ENCODE peak calls at places on chromosomes 7 and 10, in four cellular contexts. U is body of pancreas, V is AG09309, P is coronary artery. O is an unnamed sample.
A peak's percentile ranks its signal among the peaks of the same experiment; 100 is the strongest.

GRCh38 chr10:127278001-127278400 is 81.6 kb upstream of the INSYN2A start:
- DNase-seq in U (no peak), V (no peak), P (no peak), O (peak; percentile 5)

GRCh38 chr7:149790146-149790548 is 16.8 kb upstream of the ZNF467 start:
- DNase-seq in U (peak; percentile 57), V (no peak), P (no peak), O (no peak)

GRCh38 chr7:81603-82342 is 110.6 kb upstream of the FAM20C start:
- DNase-seq in U (peak; percentile 2), V (no peak), P (peak; percentile 45), O (no peak)

GRCh38 chr10:86439544-86439943 is 72.9 kb upstream of the GRID1 start:
- DNase-seq in U (peak; percentile 65), V (peak; percentile 81), P (no peak), O (peak; percentile 82)

GRCh38 chr10:102635377-102635776 is 8.9 kb upstream of the TRIM8 start:
- DNase-seq in U (no peak), V (no peak), P (no peak), O (no peak)

GRCh38 chr7:136086712-136087111 is 109.6 kb upstream of the MTPN start:
- DNase-seq in U (peak; percentile 79), V (peak; percentile 70), P (no peak), O (peak; percentile 37)

GRCh38 chr10:34696423-34696822 is 118.7 kb downstream of the PARD3 start:
- DNase-seq in U (no peak), V (no peak), P (no peak), O (peak; percentile 38)

GRCh38 chr7:69256634-69257081 is 341.6 kb upstream of the AUTS2 start:
- DNase-seq in U (peak; percentile 20), V (no peak), P (peak; percentile 79), O (no peak)

GRCh38 chr7:32518534-32519140 is 23.3 kb downstream of the AVL9 start:
- DNase-seq in U (no peak), V (no peak), P (no peak), O (peak; percentile 42)

GRCh38 chr7:129784783-129785456 is 167.8 kb downstream of the UBE2H start:
- DNase-seq in U (peak; percentile 42), V (no peak), P (no peak), O (no peak)

GRCh38 chr10:119412831-119413737 is 129.4 kb downstream of the RGS10 start:
- DNase-seq in U (no peak), V (no peak), P (no peak), O (peak; percentile 28)

GRCh38 chr7:135098391-135098790 is 49.5 kb upstream of the TMEM140 start:
- DNase-seq in U (no peak), V (no peak), P (no peak), O (no peak)

GRCh38 chr10:80464557-80465466 is 10.7 kb downstream of the TSPAN14 start:
- DNase-seq in U (peak; percentile 71), V (no peak), P (no peak), O (no peak)

GRCh38 chr7:51665045-51665785 is 348.6 kb upstream of the COBL start:
- DNase-seq in U (no peak), V (no peak), P (no peak), O (no peak)

GRCh38 chr10:128859738-128860386 is 607.2 kb upstream of the MGMT start:
- DNase-seq in U (peak; percentile 41), V (no peak), P (peak; percentile 31), O (peak; percentile 13)

GRCh38 chr7:20114463-20114862 is 102.7 kb downstream of the MACC1 start:
- DNase-seq in U (no peak), V (no peak), P (no peak), O (no peak)